ENCODE peak calls at places on chromosome 13, in five cellular contexts. Z, H, N, U and Y are unnamed samples.

GRCh38 chr13:113838711-113839201 is 25.1 kb downstream of the GAS6 start:
- DNase-seq in Z (no peak), H (no peak), N (no peak), U (no peak), Y (no peak)

GRCh38 chr13:85497652-85498051 is 301.6 kb downstream of the SLITRK6 start:
- DNase-seq in Z (no peak), H (no peak), N (no peak), U (no peak), Y (no peak)

GRCh38 chr13:36323951-36324566 is 22.1 kb downstream of the SPART start:
- DNase-seq in Z (no peak), H (no peak), N (no peak), U (peak), Y (no peak)

GRCh38 chr13:76884167-76884566 is 2.0 kb downstream of the KCTD12 start:
- DNase-seq in Z (no peak), H (no peak), N (peak), U (peak), Y (no peak)

GRCh38 chr13:36552334-36552733 is 120.0 kb downstream of the CCNA1 start:
- DNase-seq in Z (no peak), H (no peak), N (no peak), U (no peak), Y (no peak)

GRCh38 chr13:110347535-110348308 is 40.6 kb downstream of the COL4A2 start:
- DNase-seq in Z (no peak), H (no peak), N (no peak), U (peak), Y (no peak)

GRCh38 chr13:114161644-114162532 is 17.2 kb upstream of the CFAP97D2 start:
- DNase-seq in Z (no peak), H (peak), N (no peak), U (no peak), Y (no peak)

GRCh38 chr13:73971481-73971880 is 162.7 kb downstream of the KLF12 start:
- DNase-seq in Z (no peak), H (no peak), N (no peak), U (no peak), Y (no peak)

GRCh38 chr13:88800505-88800904 is 1129.3 kb downstream of the SLITRK5 start:
- DNase-seq in Z (no peak), H (no peak), N (no peak), U (no peak), Y (no peak)

GRCh38 chr13:33111414-33112110 is 95.3 kb downstream of the KL start:
- DNase-seq in Z (no peak), H (no peak), N (no peak), U (no peak), Y (no peak)

GRCh38 chr13:79451500-79451962 is 29.4 kb upstream of the NDFIP2 start:
- DNase-seq in Z (peak), H (peak), N (no peak), U (peak), Y (peak)